ENCODE peak calls at places on chromosomes 5 and 9, in five cellular contexts. Z is neuronal stem cell; G is AG10803; K is lower lobe of right lung; V is CD8-positive, alpha-beta T cell. Y is an unnamed sample.

GRCh38 chr9:83154087-83154736 is 91.3 kb upstream of the RASEF start:
- DNase-seq in Z (no peak), G (peak), K (no peak), V (no peak), Y (no peak)

GRCh38 chr9:98484218-98484617 is 224.5 kb downstream of the GABBR2 start:
- DNase-seq in Z (no peak), G (peak), K (no peak), V (no peak), Y (peak)

GRCh38 chr5:137207023-137207760 is 291.9 kb downstream of the SPOCK1 start:
- DNase-seq in Z (no peak), G (no peak), K (no peak), V (no peak), Y (no peak)

GRCh38 chr9:6272229-6272597 is 56.0 kb upstream of the TPD52L3 start:
- DNase-seq in Z (no peak), G (peak), K (no peak), V (no peak), Y (peak)

GRCh38 chr5:89536020-89536419 is 653.0 kb upstream of the MEF2C start:
- DNase-seq in Z (no peak), G (no peak), K (no peak), V (no peak), Y (no peak)

GRCh38 chr5:137560414-137560813 is 61.3 kb upstream of the SPOCK1 start:
- DNase-seq in Z (no peak), G (no peak), K (no peak), V (no peak), Y (no peak)

GRCh38 chr5:170639221-170639925 is 135.6 kb downstream of the KCNIP1 start:
- DNase-seq in Z (no peak), G (no peak), K (no peak), V (no peak), Y (peak)

GRCh38 chr5:147567917-147568598 is 58.2 kb upstream of the DPYSL3 start:
- DNase-seq in Z (peak), G (peak), K (no peak), V (no peak), Y (peak)

GRCh38 chr9:98327249-98327561 is 71.8 kb upstream of the TBC1D2 start:
- DNase-seq in Z (no peak), G (no peak), K (no peak), V (no peak), Y (no peak)

GRCh38 chr5:154370119-154370518 is 75.7 kb upstream of the SAP30L start:
- DNase-seq in Z (no peak), G (peak), K (no peak), V (no peak), Y (peak)

GRCh38 chr9:79129865-79130480 is 441.8 kb upstream of the TLE4 start:
- DNase-seq in Z (peak), G (peak), K (peak), V (no peak), Y (no peak)

GRCh38 chr5:72523960-72524582 is 16.9 kb upstream of the ZNF366 start:
- DNase-seq in Z (no peak), G (peak), K (no peak), V (no peak), Y (no peak)

GRCh38 chr5:98905857-98906688 is 22.7 kb downstream of the CHD1 start:
- DNase-seq in Z (peak), G (peak), K (no peak), V (no peak), Y (no peak)

GRCh38 chr9:132588501-132589147 is 6.2 kb downstream of the BARHL1 start:
- DNase-seq in Z (no peak), G (no peak), K (no peak), V (no peak), Y (peak)

GRCh38 chr9:109518621-109519335 is 20.7 kb upstream of the PTPN3 start:
- DNase-seq in Z (no peak), G (no peak), K (no peak), V (no peak), Y (no peak)

GRCh38 chr9:91452844-91453243 is 29.2 kb upstream of the NFIL3 start:
- DNase-seq in Z (no peak), G (no peak), K (no peak), V (no peak), Y (no peak)

GRCh38 chr9:70409800-70410199 is 4.7 kb downstream of the KLF9 start:
- DNase-seq in Z (no peak), G (no peak), K (no peak), V (no peak), Y (peak)
- H3K4me3 ChIP-seq in Z (no peak), G (peak), K (peak), V (no peak), Y (peak)

DNA sequence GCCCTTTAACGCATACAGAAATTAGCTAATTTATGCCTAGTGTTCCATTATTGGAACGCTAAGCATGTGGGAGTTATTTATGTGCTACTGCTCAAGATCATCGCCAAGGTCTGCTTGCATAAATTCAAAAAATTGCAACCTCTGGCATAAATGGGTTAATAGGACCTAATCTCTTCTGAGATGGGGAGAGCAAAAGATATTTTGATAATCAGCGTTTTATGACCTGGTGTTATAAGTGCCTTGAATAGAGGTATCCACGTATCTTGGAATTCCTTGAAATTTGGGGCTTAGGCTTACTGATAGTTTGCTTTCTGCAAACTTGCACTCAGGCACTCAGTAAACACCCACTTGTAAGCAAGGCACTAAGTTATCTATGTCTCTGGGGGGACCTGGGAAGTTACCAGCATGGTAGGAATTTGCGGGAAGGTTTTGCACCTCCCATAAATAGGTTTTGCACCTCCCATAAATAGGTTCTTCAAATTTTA is 1.8 kb downstream of the SUB1 start:
- DNase-seq in Z (no peak), G (no peak), K (no peak), V (no peak), Y (no peak)
- H3K4me3 ChIP-seq in Z (no peak), G (peak), K (peak), V (peak), Y (peak)

DNA sequence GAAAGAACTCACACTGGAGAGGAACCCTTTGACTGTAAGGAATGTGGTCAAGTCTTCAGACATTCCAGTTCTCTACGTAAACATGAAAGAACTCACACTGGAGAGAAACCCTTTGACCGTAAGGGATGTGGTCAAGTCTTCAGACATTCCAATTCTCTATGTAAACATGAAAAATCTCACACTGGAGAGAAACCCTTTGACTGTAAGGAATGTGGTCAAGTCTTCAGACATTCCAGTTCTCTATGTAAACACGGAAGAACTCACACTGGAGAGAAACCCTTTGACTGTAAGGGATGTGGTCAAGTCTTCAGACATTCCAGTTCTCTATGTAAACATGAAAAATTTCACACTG is 32.6 kb downstream of the MAPK9 start:
- DNase-seq in Z (no peak), G (no peak), K (no peak), V (no peak), Y (no peak)
- H3K4me3 ChIP-seq in Z (no peak), G (no peak), K (no peak), V (no peak), Y (no peak)

GRCh38 chr5:52822437-52822836 is 34.7 kb downstream of the ITGA1 start:
- DNase-seq in Z (no peak), G (no peak), K (no peak), V (no peak), Y (no peak)
- H3K4me3 ChIP-seq in Z (no peak), G (no peak), K (no peak), V (no peak), Y (no peak)

DNA sequence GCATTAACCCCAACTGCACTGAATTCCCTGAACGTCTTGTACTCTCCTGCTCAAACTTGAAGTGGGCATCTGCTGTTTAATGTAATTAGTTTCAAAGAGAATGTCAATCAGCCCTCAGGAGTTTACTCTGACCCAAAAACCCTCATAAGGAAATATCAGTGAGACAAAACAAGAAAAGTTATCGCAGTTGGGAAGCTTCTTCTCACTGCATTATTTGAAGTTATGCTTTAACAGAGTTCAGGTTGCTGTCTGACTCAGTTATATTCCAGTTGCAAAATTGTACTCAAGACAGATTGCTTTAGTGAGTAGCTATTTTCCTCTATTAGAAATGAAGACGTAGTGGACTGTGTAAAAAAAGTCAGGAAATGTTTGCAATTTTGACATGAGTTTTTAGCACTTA is 52.1 kb downstream of the PPIC start:
- DNase-seq in Z (no peak), G (no peak), K (no peak), V (no peak), Y (no peak)
- H3K4me3 ChIP-seq in Z (no peak), G (no peak), K (no peak), V (no peak), Y (no peak)

GRCh38 chr5:172642511-172642910 is 1.4 kb downstream of the NEURL1B start:
- DNase-seq in Z (no peak), G (no peak), K (no peak), V (no peak), Y (peak)
- H3K4me3 ChIP-seq in Z (peak), G (no peak), K (peak), V (no peak), Y (no peak)

GRCh38 chr5:177367323-177367848 is 9.7 kb downstream of the RGS14 start:
- DNase-seq in Z (no peak), G (no peak), K (no peak), V (no peak), Y (no peak)
- H3K4me3 ChIP-seq in Z (peak), G (peak), K (peak), V (no peak), Y (peak)

GRCh38 chr5:128644863-128645262 is 106.8 kb upstream of the FBN2 start:
- DNase-seq in Z (no peak), G (peak), K (no peak), V (no peak), Y (peak)
- H3K4me3 ChIP-seq in Z (no peak), G (no peak), K (no peak), V (no peak), Y (peak)

DNA sequence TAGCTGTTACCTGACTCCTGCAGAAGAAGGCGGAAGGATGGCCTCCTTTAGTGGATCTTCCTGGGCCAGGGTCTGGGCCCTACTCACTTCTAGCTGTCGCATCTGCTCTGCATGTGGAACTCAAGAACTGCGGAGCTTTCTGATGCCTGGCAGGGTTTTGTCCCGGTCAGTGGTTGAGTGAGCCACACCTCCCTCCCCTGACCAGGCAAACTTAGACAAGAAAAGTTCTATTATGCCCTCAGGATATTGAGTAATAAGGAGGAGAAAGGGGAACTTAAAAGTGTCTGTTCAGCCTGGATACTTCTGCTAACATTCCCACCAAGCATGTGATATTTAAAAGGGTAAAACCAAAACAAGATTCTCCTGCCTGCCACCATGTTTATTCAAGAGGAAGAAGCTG is at the start of gene FYB1:
- DNase-seq in Z (no peak), G (peak), K (peak), V (no peak), Y (peak)
- H3K4me3 ChIP-seq in Z (no peak), G (no peak), K (peak), V (no peak), Y (no peak)

DNA sequence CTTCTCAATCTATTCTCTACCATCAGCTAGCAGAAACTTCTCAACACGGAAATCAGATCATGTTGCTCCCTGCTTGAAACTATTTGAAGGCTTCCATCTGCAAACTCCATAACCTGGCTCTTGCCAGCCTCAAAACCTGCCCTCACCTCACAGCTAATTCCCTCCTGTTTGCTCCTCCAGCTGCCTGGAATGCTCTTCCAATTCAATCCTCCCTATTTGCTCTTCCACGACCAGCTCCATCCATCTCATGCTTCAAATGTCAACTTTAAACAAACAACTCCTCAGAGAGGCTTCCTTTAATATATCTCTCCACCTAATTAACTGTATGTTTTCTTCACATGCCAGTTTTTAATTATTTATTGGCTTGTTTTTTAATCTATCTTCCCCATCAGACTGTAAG is 1.5 kb downstream of the PLAA start:
- DNase-seq in Z (no peak), G (no peak), K (no peak), V (no peak), Y (peak)
- H3K4me3 ChIP-seq in Z (peak), G (peak), K (peak), V (peak), Y (peak)

Y was measured in osteoblast.